ENCODE peak calls at places on chromosomes 2 and 18, in six cellular contexts. G is heart right ventricle, Y is ovary, Q is GM12865, F is HCT116, E is spleen. C is an unnamed sample.

GRCh38 chr2:154329510-154329909 is 369.0 kb upstream of the KCNJ3 start:
- DNase-seq in Q (no peak), Y (no peak), E (no peak), F (no peak), G (no peak), C (no peak)

GRCh38 chr2:156470975-156471583 is 34.9 kb downstream of the GPD2 start:
- DNase-seq in Y (no peak), G (no peak), Q (no peak), F (no peak), E (no peak), C (no peak)

GRCh38 chr2:227942021-227942420 is 70.6 kb downstream of the DAW1 start:
- DNase-seq in E (no peak), G (no peak), Q (peak), Y (no peak), F (no peak), C (no peak)

GRCh38 chr18:58135806-58136331 is 91.8 kb downstream of the NEDD4L start:
- DNase-seq in G (peak), F (peak), Y (peak), Q (peak), E (no peak), C (peak)

GRCh38 chr2:150013011-150013410 is 425.4 kb upstream of the MMADHC start:
- DNase-seq in Y (no peak), Q (no peak), E (no peak), G (peak), F (no peak), C (no peak)

GRCh38 chr2:239182981-239183791 is 217.6 kb downstream of the HDAC4 start:
- DNase-seq in E (peak), Y (no peak), Q (no peak), G (no peak), F (no peak), C (no peak)

GRCh38 chr2:233447506-233448219 is 93.4 kb downstream of the DGKD start:
- DNase-seq in Y (no peak), G (no peak), F (no peak), E (peak), Q (no peak), C (no peak)

GRCh38 chr2:36545871-36546416 is 52.0 kb downstream of the FEZ2 start:
- DNase-seq in F (no peak), G (no peak), Q (no peak), Y (no peak), E (no peak), C (no peak)

GRCh38 chr2:197378494-197378972 is 56.3 kb downstream of the SF3B1 start:
- DNase-seq in F (peak), E (no peak), Q (peak), Y (peak), G (peak), C (peak)

GRCh38 chr2:26245231-26245732 is 543 bp downstream of the HADHB start:
- DNase-seq in E (peak), Q (peak), Y (no peak), G (no peak), F (no peak), C (peak)

GRCh38 chr2:44562737-44563136 is 201.0 kb downstream of the CAMKMT start:
- DNase-seq in Q (no peak), Y (no peak), F (no peak), E (no peak), G (no peak), C (no peak)

GRCh38 chr2:3113769-3114168 is 263.8 kb downstream of the EIPR1 start:
- DNase-seq in Q (no peak), F (no peak), Y (no peak), G (no peak), E (peak), C (no peak)

GRCh38 chr2:12005886-12006681 is 259.7 kb downstream of the LPIN1 start:
- DNase-seq in Y (peak), F (no peak), Q (peak), E (no peak), G (no peak), C (no peak)

GRCh38 chr18:50678651-50679415 is 118.9 kb downstream of the MAPK4 start:
- DNase-seq in E (peak), G (no peak), Y (no peak), Q (no peak), F (no peak), C (no peak)

GRCh38 chr2:215817046-215817445 is 196.3 kb downstream of the MREG start:
- DNase-seq in Q (no peak), E (no peak), Y (no peak), F (no peak), G (no peak), C (no peak)

GRCh38 chr18:79200546-79201268 is 131.5 kb downstream of the ATP9B start:
- DNase-seq in E (no peak), Q (peak), G (peak), Y (no peak), F (peak), C (no peak)

GRCh38 chr2:27932396-27932795 is 41.9 kb downstream of the BABAM2 start:
- DNase-seq in G (no peak), F (peak), Y (no peak), Q (no peak), E (no peak), C (peak)

GRCh38 chr2:27875089-27875881 is 14.9 kb downstream of the RBKS start:
- DNase-seq in Y (no peak), E (no peak), G (no peak), F (no peak), Q (no peak), C (no peak)

GRCh38 chr2:12456293-12457151 is 260.2 kb upstream of the TRIB2 start:
- DNase-seq in G (peak), Q (peak), F (peak), E (peak), Y (peak), C (peak)

GRCh38 chr2:204486855-204487254 is 58.4 kb upstream of the PARD3B start:
- DNase-seq in Q (no peak), F (no peak), Y (no peak), E (no peak), G (no peak), C (no peak)

GRCh38 chr2:178404380-178404767 is 46.6 kb downstream of the PRKRA start:
- DNase-seq in E (no peak), F (no peak), Y (no peak), G (no peak), Q (peak), C (peak)

GRCh38 chr2:238098854-238099708 is 1.1 kb upstream of the ESPNL start:
- DNase-seq in Q (no peak), E (no peak), F (no peak), G (no peak), Y (no peak), C (no peak)

GRCh38 chr2:177332041-177332991 is 60.3 kb upstream of the AGPS start:
- DNase-seq in E (no peak), Y (peak), G (peak), F (peak), Q (peak), C (peak)

GRCh38 chr18:69804776-69805501 is 142.7 kb downstream of the CD226 start:
- DNase-seq in G (no peak), Q (no peak), E (no peak), Y (no peak), F (no peak), C (no peak)

GRCh38 chr2:139260052-139260430 is 479.9 kb upstream of the NXPH2 start:
- DNase-seq in F (no peak), E (no peak), Y (no peak), G (no peak), Q (no peak), C (no peak)

GRCh38 chr2:181891966-181892794 is 650 bp downstream of the ITPRID2 start:
- DNase-seq in F (peak), Q (peak), E (peak), Y (peak), G (peak), C (peak)
- TF ChIP-seq CTCF in F (peak), Q (peak), E (no peak), Y (no peak), G (peak), C (no peak)

DNA sequence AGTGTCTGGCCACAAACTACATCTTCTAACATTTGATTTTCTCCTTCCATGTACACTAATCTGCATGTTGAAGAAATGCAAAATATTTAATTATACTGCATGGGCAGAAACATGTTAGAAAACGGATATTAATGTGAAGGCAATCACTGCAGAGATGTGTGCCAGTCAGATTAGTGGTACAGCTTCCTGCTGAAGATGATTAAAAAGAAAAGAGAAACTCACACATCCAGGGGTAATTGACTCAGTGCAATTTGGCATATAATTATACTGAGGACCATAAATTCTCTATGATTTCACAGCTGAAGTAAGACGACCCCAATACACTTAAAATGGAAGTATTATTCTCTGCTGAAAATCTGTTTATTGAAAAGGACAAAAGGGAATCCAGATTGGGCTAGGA is 243.4 kb downstream of the TGIF1 start:
- DNase-seq in Q (no peak), F (no peak), E (no peak), G (no peak), Y (no peak), C (no peak)
- TF ChIP-seq CTCF in Q (no peak), F (no peak), E (no peak), G (no peak), Y (no peak), C (no peak)

GRCh38 chr18:36813753-36814130 is 15.1 kb downstream of the TPGS2 start:
- DNase-seq in E (no peak), Q (no peak), Y (no peak), F (no peak), G (no peak), C (no peak)
- TF ChIP-seq CTCF in E (no peak), Q (no peak), Y (no peak), F (no peak), G (no peak), C (no peak)

GRCh38 chr2:1593371-1594205 is 150.7 kb downstream of the PXDN start:
- DNase-seq in F (peak), Y (no peak), E (peak), G (no peak), Q (no peak), C (peak)

GRCh38 chr2:1590611-1591460 is 153.5 kb downstream of the PXDN start:
- DNase-seq in E (no peak), G (no peak), Y (peak), F (no peak), Q (no peak), C (no peak)

GRCh38 chr2:1591461-1591770 is 152.9 kb downstream of the PXDN start:
- DNase-seq in G (no peak), F (no peak), Q (no peak), Y (peak), E (no peak), C (no peak)

GRCh38 chr2:1594281-1595171 is 149.8 kb downstream of the PXDN start:
- DNase-seq in Y (no peak), F (no peak), Q (no peak), G (no peak), E (peak), C (no peak)

DNA sequence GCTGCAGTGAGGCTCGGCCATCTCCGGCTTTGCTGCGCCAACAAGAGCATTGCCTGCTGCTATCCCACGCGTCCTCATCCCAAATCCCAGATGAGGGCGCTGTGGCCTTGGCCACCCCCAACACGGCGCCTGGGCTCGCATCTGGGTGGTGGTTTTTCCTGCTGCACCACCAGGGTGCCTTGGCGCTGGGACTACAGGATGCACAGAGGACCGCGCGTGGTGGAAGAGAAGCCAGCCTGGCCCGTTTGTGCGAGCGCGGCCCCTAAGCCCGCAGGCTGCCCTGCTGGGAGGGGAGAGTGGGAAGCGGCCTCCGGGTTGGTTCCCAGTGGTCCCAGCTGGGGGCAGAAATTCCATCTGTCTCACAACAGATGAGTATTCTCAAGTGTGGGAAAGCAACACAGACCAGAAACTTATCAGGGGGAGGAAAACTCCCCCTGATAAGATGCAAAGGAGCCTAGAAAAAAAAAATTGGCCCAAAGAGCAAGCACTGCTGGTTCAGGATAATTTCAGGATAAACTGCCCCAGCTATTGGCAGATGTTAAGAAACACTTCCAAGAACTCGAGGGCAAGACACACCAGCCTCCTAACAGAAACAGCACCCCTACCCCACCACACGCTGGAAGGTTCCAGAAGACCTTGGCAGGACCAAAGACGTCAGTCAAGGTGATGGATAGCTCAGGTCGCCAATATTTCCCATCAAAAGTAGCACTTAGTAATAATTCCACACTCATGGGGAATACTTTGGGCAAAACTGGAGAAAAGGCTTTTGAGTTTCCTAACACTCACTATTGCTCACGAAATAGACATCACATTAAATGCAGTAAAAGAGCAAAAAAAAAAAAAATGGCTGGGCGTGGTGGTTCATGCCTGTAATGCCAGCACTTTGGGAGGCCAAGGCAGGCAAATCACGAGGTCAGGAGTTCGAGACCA is 152.1 kb downstream of the PXDN start:
- DNase-seq in Y (peak), F (peak), Q (no peak), E (peak), G (peak), C (no peak)
- TF ChIP-seq CTCF in Y (peak), F (peak), Q (no peak), E (peak), G (peak), C (peak)

GRCh38 chr2:54047076-54047475 is 68.3 kb upstream of the ACYP2 start:
- DNase-seq in F (no peak), Q (no peak), Y (no peak), G (no peak), E (no peak), C (no peak)

GRCh38 chr2:54052825-54053718 is 62.3 kb upstream of the ACYP2 start:
- DNase-seq in Y (no peak), G (no peak), F (no peak), Q (peak), E (no peak), C (peak)

GRCh38 chr2:54050445-54050844 is 65.0 kb upstream of the ACYP2 start:
- DNase-seq in Q (no peak), Y (no peak), F (no peak), E (no peak), G (no peak), C (no peak)

GRCh38 chr2:54047658-54048057 is 67.8 kb upstream of the ACYP2 start:
- DNase-seq in Q (no peak), G (no peak), Y (no peak), E (no peak), F (no peak), C (no peak)

DNA sequence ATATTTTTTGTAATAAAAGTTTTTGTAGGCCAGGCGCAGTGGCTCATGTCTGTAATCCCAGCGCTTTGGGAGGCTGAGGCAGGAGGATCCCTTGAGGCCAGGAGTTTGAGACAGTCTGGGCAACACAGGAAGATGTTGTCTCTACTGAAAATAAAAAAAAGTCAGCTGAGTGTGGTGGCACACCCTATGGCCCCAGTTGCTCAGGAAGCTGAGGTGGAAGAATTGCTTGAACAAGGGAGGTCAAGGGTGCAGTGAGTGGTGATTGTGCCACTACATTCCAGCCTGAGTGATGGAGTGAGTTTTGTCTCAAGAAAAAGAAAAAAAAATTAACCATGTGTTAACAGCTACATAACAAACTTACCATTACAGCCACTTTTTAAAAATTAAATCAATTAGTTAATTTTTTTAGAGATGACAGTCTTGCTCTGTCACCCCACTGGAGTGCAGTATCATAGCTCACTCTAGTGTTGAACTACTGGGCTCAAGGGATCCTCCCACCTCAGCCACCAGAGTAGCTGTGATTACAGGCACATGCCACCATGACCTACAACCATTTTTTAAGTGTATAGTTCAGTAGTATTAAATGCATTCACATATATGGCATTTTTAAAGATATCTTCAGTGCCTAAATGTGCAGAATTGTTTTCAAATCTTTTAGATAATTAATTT is 67.2 kb upstream of the ACYP2 start:
- DNase-seq in G (no peak), Y (no peak), E (no peak), F (no peak), Q (peak), C (no peak)
- TF ChIP-seq CTCF in G (peak), Y (no peak), E (no peak), F (no peak), Q (no peak), C (no peak)

GRCh38 chr2:66548422-66548821 is 113.5 kb downstream of the MEIS1 start:
- DNase-seq in E (no peak), Y (no peak), Q (no peak), F (no peak), G (no peak), C (no peak)
- TF ChIP-seq CTCF in E (no peak), Y (no peak), Q (no peak), F (no peak), G (no peak), C (no peak)

DNA sequence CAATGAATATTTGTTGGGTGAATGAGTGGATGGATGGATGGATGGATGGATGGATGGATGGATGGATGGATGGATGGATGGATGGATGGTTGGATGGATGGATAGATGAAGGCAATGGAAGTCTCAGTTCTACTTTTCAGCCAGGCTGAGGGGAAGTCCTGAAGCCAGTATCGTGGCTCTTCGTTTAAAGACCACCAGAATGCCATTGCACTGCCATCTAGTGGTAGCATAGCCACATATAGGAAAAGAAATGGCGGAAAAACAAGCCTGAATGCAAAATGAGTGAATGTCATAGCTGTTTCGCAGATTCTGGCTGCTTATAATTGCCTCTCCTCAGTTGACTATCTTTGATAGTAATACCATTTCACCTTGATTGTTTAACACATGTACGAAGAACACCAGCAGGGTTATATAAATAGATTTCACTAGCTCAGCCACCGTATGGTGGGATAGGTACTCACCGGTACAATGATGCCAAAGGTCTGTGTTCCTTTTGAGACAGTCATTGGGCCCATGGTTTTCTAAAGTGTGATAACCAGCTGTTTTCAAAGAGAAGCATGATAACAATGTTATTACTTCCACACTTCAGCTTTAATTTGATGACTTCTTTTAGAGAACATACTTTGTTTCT is 62.3 kb upstream of the GREB1L start:
- DNase-seq in F (peak), E (no peak), Y (peak), Q (peak), G (peak), C (peak)
- TF ChIP-seq CTCF in F (peak), E (peak), Y (peak), Q (peak), G (peak), C (peak)

GRCh38 chr2:133591164-133591563 is 22.9 kb upstream of the NCKAP5 start:
- DNase-seq in F (no peak), Q (no peak), E (no peak), Y (no peak), G (peak), C (no peak)
- TF ChIP-seq CTCF in F (no peak), Q (no peak), E (no peak), Y (no peak), G (peak), C (no peak)

GRCh38 chr2:217943379-217944321 is 59.1 kb downstream of the TNS1 start:
- DNase-seq in E (peak), F (peak), Y (peak), Q (no peak), G (peak), C (peak)
- TF ChIP-seq CTCF in E (peak), F (no peak), Y (no peak), Q (no peak), G (peak), C (peak)

DNA sequence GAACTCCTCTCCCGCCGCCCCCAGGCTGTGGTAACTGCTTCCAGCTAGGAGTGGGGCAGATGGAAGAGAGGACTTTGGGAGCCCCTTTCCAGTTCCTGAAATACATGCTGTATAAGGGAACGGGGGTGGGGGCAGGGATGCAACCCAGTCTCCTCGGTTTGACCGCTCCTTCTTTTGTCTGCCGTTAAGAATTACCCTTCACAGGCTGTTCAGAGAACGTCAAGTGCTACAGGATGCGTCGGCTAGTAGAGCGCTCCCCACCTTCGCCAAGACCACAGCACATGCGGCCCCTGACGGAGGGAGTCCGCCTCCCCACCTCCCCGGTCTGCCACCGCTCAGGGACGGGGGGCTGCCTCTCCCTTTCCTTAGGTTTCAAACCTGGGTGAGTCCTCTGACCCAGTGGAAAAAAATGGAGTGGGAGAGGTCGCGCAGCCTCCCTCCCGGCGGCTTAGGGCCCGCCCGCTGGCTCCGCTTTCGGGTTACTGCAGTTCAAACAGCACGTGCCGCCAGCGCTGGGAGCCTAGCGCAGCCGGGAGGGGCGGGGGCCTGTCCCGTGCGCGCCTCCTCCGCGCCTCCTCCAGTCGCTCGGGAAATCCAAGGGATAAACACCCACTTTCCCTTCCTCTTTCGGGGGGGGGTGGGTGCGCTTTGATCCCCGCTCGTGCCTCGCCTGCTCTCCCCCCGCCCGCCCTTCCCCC is 4.8 kb downstream of the CYP26B1 start:
- DNase-seq in Q (no peak), F (no peak), G (peak), E (peak), Y (peak), C (no peak)
- TF ChIP-seq CTCF in Q (no peak), F (no peak), G (no peak), E (no peak), Y (no peak), C (no peak)